ENCODE peak calls at places on chromosome 17, in four cellular contexts. J, O, U and T are unnamed samples.

GRCh38 chr17:14432058-14432457 is 131.2 kb downstream of the HS3ST3B1 start:
- DNase-seq in U (no peak), O (no peak), J (no peak), T (no peak)

GRCh38 chr17:72984145-72984924 is 108.2 kb downstream of the SLC39A11 start:
- DNase-seq in U (no peak), J (no peak), O (peak), T (peak)

GRCh38 chr17:33127706-33128105 is 136.1 kb downstream of the SPACA3 start:
- DNase-seq in O (no peak), J (no peak), U (no peak), T (no peak)

GRCh38 chr17:18261146-18261515 is 669 bp downstream of the MIEF2 start:
- DNase-seq in J (no peak), U (peak), O (peak), T (peak)

GRCh38 chr17:3843935-3844516 is 2.0 kb downstream of the NCBP3 start:
- DNase-seq in J (no peak), U (peak), O (peak), T (no peak)

GRCh38 chr17:4008496-4009163 is 44.4 kb upstream of the ATP2A3 start:
- DNase-seq in O (no peak), J (no peak), U (no peak), T (peak)

GRCh38 chr17:28949185-28950016 is 1.9 kb downstream of the PHF12 start:
- DNase-seq in U (peak), O (peak), J (peak), T (no peak)

GRCh38 chr17:10702574-10702973 is 5.2 kb downstream of the ADPRM start:
- DNase-seq in U (no peak), O (no peak), J (no peak), T (peak)

GRCh38 chr17:41492351-41492750 is 2.6 kb upstream of the KRT36 start:
- DNase-seq in O (no peak), J (no peak), U (no peak), T (peak)

GRCh38 chr17:73069846-73070245 is 22.6 kb downstream of the SLC39A11 start:
- DNase-seq in O (no peak), J (no peak), U (no peak), T (no peak)

GRCh38 chr17:46144246-46144645 is 49.0 kb downstream of the KANSL1 start:
- DNase-seq in J (no peak), U (no peak), O (no peak), T (no peak)

GRCh38 chr17:16442141-16442540 is 26.8 kb downstream of the TRPV2 start:
- DNase-seq in O (no peak), U (peak), J (no peak), T (no peak)

GRCh38 chr17:79913896-79914812 is 74.9 kb upstream of the CBX4 start:
- DNase-seq in O (no peak), U (no peak), J (no peak), T (no peak)

GRCh38 chr17:79913451-79913850 is 74.2 kb upstream of the CBX4 start:
- DNase-seq in J (no peak), O (no peak), U (no peak), T (no peak)

GRCh38 chr17:79916506-79916905 is 77.3 kb upstream of the CBX4 start:
- DNase-seq in J (no peak), U (no peak), O (no peak), T (no peak)

GRCh38 chr17:79915850-79916430 is 76.7 kb upstream of the CBX4 start:
- DNase-seq in J (no peak), U (peak), O (peak), T (peak)

DNA sequence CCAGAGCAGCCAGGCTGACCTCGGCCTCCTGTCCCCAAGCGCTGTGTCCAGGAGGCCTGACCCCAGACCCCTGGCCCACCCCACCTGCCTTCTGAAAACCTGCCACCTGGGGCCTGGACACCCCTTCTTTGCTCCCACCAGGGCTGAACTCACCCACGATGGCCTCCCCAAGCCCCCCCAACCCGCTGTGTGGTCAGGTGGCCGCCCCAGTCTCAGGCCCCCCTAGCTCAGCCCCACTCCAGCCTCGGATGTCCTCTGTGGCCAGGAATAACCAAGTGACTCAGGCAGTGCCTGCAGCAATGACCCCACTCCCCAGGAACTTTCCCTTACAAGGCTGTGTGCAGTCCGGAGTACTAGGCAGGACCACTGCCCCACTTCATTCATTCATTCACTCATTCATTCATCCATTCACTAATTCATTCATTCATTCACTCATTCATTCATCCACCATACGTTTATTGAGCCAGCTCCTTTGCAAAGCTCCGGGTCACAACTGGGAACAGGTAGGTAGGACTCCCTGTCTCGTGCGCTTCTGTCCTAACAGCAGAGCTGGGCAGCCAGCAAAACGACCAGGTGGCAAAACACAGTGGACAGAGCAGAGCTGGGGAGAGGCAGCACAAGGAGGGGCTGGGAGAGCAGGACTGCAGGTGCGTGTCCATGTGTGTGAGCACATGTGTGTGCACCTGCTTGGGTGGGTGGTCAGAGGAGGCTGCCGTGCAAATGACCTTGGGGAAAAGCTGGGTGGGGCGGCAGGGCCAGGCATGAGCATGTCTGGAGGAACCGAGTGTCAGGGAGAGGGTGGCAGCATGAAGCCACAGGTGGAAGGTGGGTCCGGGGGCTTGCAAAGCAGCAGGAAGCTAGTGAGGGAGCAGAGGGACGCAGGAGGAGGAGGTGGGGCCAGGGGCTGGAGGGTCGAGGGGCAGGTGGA is 75.8 kb upstream of the CBX4 start:
- DNase-seq in O (no peak), J (no peak), U (no peak), T (no peak)
- H3K18ac ChIP-seq in O (no peak), J (peak), U (no peak), T (no peak)

DNA sequence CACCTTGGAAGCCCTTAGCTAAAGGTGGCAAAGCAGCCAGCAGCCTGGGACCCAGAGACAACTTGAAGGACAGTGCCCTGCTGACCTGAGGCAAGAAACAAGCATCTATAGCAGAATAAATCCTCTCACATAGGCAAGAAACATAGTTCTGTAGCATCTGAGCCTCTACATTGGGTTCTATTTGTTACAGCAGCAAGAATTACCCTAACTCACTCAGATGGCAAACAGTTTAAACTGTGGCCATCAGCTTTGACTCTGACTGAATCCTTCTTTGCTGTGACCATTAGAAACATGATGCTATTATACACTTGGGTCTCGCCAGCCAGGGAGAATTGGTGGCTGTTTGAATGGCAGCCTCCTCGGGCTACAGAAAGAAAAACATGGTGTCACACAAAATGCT is 53.1 kb upstream of the CCL1 start:
- DNase-seq in J (no peak), U (no peak), O (no peak), T (no peak)
- H3K18ac ChIP-seq in J (no peak), U (no peak), O (no peak), T (no peak)

DNA sequence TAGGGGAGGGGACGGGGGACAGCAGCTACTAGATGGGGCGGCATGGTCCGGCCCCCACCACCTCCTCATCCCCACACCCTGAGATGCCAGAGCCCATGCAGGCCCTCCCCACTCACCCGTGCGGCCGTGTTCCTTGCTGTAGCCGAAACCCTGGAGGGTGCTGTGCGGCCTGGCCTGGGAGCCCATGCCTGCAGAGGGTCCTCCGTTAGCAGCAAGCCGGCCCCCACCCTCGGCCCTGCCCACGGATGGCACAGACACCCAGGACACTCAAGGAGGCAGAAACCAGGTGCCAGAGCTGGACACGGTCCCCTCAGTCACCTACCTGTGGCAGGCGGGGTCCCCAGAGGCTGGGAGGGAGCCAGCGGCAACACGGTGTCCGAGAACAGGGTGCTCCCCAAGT is 5.5 kb downstream of the TEPSIN start:
- DNase-seq in J (no peak), U (no peak), O (no peak), T (no peak)
- H3K18ac ChIP-seq in J (no peak), U (no peak), O (no peak), T (no peak)

GRCh38 chr17:76917829-76918228 is 49.6 kb downstream of the MGAT5B start:
- DNase-seq in U (no peak), J (no peak), O (no peak), T (no peak)
- H3K18ac ChIP-seq in U (no peak), J (no peak), O (no peak), T (no peak)

GRCh38 chr17:75077072-75077489 is 10.7 kb upstream of the SLC16A5 start:
- DNase-seq in U (peak), J (no peak), O (no peak), T (no peak)

GRCh38 chr17:75075597-75076253 is 12.0 kb upstream of the SLC16A5 start:
- DNase-seq in J (no peak), U (no peak), O (no peak), T (no peak)

GRCh38 chr17:75079023-75079373 is 8.8 kb upstream of the SLC16A5 start:
- DNase-seq in O (no peak), J (no peak), U (peak), T (no peak)

GRCh38 chr17:75078097-75079022 is 9.4 kb upstream of the SLC16A5 start:
- DNase-seq in J (no peak), U (peak), O (no peak), T (peak)

GRCh38 chr17:75077490-75078096 is 10.2 kb upstream of the SLC16A5 start:
- DNase-seq in U (peak), O (no peak), J (no peak), T (no peak)
- H3K18ac ChIP-seq in U (no peak), O (no peak), J (peak), T (no peak)

GRCh38 chr17:58399974-58400373 is 17.4 kb downstream of the RNF43 start:
- DNase-seq in O (no peak), J (no peak), U (no peak), T (no peak)
- H3K18ac ChIP-seq in O (no peak), J (no peak), U (no peak), T (no peak)

DNA sequence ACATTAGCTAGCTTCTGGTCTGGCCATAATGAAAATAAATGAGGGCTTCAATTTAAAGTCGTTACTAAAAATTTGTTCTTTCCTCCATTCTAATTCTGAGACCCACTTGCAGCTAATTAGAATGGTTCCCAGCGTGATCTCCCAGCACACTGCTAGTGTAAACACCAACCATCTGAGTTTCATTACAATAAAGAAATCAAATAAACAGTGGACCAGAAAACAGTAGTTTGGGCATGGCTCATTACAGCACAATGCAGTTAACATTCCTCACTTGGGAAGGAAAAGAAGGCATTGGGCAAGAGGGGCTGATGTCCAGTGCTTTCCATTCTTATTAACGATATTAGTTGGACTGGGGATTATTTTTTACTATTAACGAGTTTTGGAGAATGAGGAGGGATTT is 410.8 kb upstream of the SOX9 start:
- DNase-seq in U (no peak), J (peak), O (no peak), T (peak)
- H3K18ac ChIP-seq in U (no peak), J (no peak), O (no peak), T (no peak)

GRCh38 chr17:76027159-76027839 is at the start of gene EVPL:
- DNase-seq in U (peak), J (no peak), O (no peak), T (no peak)
- H3K18ac ChIP-seq in U (no peak), J (no peak), O (no peak), T (no peak)

GRCh38 chr17:55813944-55814343 is 63.1 kb downstream of the PCTP start:
- DNase-seq in U (no peak), J (no peak), O (no peak), T (no peak)
- H3K18ac ChIP-seq in U (no peak), J (no peak), O (no peak), T (no peak)